ENCODE peak calls at places on chromosome 5, in seven cellular contexts. V is mesenchymal stem cell, C is IMR-90, K is mesendoderm, Y is neuronal stem cell, N is H1, H is H9. Q is an unnamed sample.

GRCh38 chr5:130514984-130515690 is 610.9 kb downstream of the CHSY3 start:
- DNase-seq in V (peak), C (peak), K (no peak), Y (no peak), N (no peak), H (no peak), Q (no peak)

GRCh38 chr5:139742173-139742903 is 53.3 kb upstream of the PSD2 start:
- DNase-seq in V (no peak), C (no peak), K (peak), Y (no peak), N (no peak), H (no peak), Q (no peak)

GRCh38 chr5:137933491-137933911 is 44.2 kb downstream of the PKD2L2 start:
- DNase-seq in V (peak), C (peak), K (no peak), Y (no peak), N (no peak), H (no peak), Q (no peak)

GRCh38 chr5:73998496-73998895 is 372.5 kb downstream of the ARHGEF28 start:
- DNase-seq in V (no peak), C (no peak), K (no peak), Y (no peak), N (no peak), H (no peak), Q (no peak)

GRCh38 chr5:8848997-8849585 is 696.8 kb downstream of the SEMA5A start:
- DNase-seq in V (peak), C (peak), K (no peak), Y (no peak), N (no peak), H (no peak), Q (no peak)

GRCh38 chr5:160466889-160467554 is 45.4 kb downstream of the PTTG1 start:
- DNase-seq in V (peak), C (no peak), K (no peak), Y (no peak), N (no peak), H (no peak), Q (no peak)

GRCh38 chr5:96264047-96264446 is 169.0 kb downstream of the PCSK1 start:
- DNase-seq in V (no peak), C (no peak), K (no peak), Y (no peak), N (no peak), H (no peak), Q (no peak)

GRCh38 chr5:77145666-77146065 is 58.6 kb upstream of the ZBED3 start:
- DNase-seq in V (peak), C (peak), K (no peak), Y (no peak), N (no peak), H (no peak), Q (no peak)

GRCh38 chr5:62558941-62559340 is 19.7 kb upstream of the LRRC70 start:
- DNase-seq in V (no peak), C (no peak), K (no peak), Y (no peak), N (no peak), H (no peak), Q (no peak)

GRCh38 chr5:21802869-21803490 is 1050.2 kb downstream of the CDH12 start:
- DNase-seq in V (peak), C (peak), K (peak), Y (peak), N (no peak), H (no peak), Q (no peak)

GRCh38 chr5:113166710-113167366 is 190.2 kb downstream of the DCP2 start:
- DNase-seq in V (peak), C (peak), K (no peak), Y (no peak), N (no peak), H (no peak), Q (peak)

GRCh38 chr5:170752257-170753215 is 31.0 kb upstream of the GABRP start:
- DNase-seq in V (no peak), C (no peak), K (no peak), Y (no peak), N (no peak), H (peak), Q (no peak)

GRCh38 chr5:67350600-67351315 is 154.2 kb upstream of the CD180 start:
- DNase-seq in V (peak), C (no peak), K (no peak), Y (no peak), N (no peak), H (no peak), Q (no peak)

GRCh38 chr5:160064441-160064840 is 54.8 kb downstream of the PWWP2A start:
- DNase-seq in V (no peak), C (no peak), K (no peak), Y (no peak), N (no peak), H (no peak), Q (no peak)

GRCh38 chr5:124962735-124963134 is 216.3 kb upstream of the ZNF608 start:
- DNase-seq in V (no peak), C (no peak), K (no peak), Y (no peak), N (no peak), H (peak), Q (no peak)

GRCh38 chr5:172640139-172640538 is 924 bp upstream of the NEURL1B start:
- DNase-seq in V (no peak), C (no peak), K (no peak), Y (no peak), N (no peak), H (no peak), Q (no peak)

GRCh38 chr5:28505121-28505520 is 1466.7 kb upstream of the CDH9 start:
- DNase-seq in V (no peak), C (no peak), K (peak), Y (no peak), N (no peak), H (no peak), Q (no peak)

GRCh38 chr5:78641060-78641474 is 7.5 kb downstream of the LHFPL2 start:
- DNase-seq in V (no peak), C (no peak), K (no peak), Y (no peak), N (no peak), H (no peak), Q (no peak)

GRCh38 chr5:124889522-124889828 is 143.0 kb upstream of the ZNF608 start:
- DNase-seq in V (no peak), C (no peak), K (no peak), Y (no peak), N (no peak), H (no peak), Q (no peak)

GRCh38 chr5:85049020-85049419 is 664.3 kb upstream of the EDIL3 start:
- DNase-seq in V (peak), C (peak), K (peak), Y (peak), N (no peak), H (peak), Q (peak)

GRCh38 chr5:96434201-96434645 is 1.2 kb upstream of the PCSK1 start:
- DNase-seq in V (peak), C (peak), K (peak), Y (peak), N (no peak), H (peak), Q (peak)

GRCh38 chr5:43010956-43011355 is 29.2 kb downstream of the ANXA2R start:
- DNase-seq in V (no peak), C (no peak), K (no peak), Y (no peak), N (no peak), H (no peak), Q (no peak)

GRCh38 chr5:83401122-83401620 is 70.4 kb upstream of the VCAN start:
- DNase-seq in V (peak), C (peak), K (no peak), Y (no peak), N (no peak), H (no peak), Q (no peak)

GRCh38 chr5:77024490-77024889 is 5.7 kb upstream of the AGGF1 start:
- DNase-seq in V (no peak), C (no peak), K (no peak), Y (no peak), N (no peak), H (no peak), Q (no peak)

GRCh38 chr5:113364466-113364865 is 70.3 kb downstream of the TSSK1B start:
- DNase-seq in V (no peak), C (no peak), K (peak), Y (no peak), N (no peak), H (no peak), Q (no peak)

GRCh38 chr5:158165647-158166046 is 306.7 kb upstream of the CLINT1 start:
- DNase-seq in V (no peak), C (no peak), K (no peak), Y (no peak), N (no peak), H (no peak), Q (no peak)

GRCh38 chr5:154849261-154849660 is 1.1 kb downstream of the FAXDC2 start:
- DNase-seq in V (no peak), C (no peak), K (no peak), Y (no peak), N (no peak), H (no peak), Q (no peak)

GRCh38 chr5:172637122-172637580 is 3.9 kb upstream of the NEURL1B start:
- DNase-seq in V (no peak), C (no peak), K (no peak), Y (no peak), N (no peak), H (no peak), Q (no peak)

GRCh38 chr5:73119492-73120157 is 750 bp upstream of the TMEM171 start:
- DNase-seq in V (peak), C (no peak), K (peak), Y (no peak), N (no peak), H (peak), Q (no peak)

GRCh38 chr5:59458321-59458720 is 435.2 kb downstream of the PDE4D start:
- DNase-seq in V (no peak), C (no peak), K (no peak), Y (no peak), N (no peak), H (no peak), Q (no peak)

GRCh38 chr5:2867373-2867933 is 116.0 kb upstream of the IRX2 start:
- DNase-seq in V (no peak), C (no peak), K (no peak), Y (no peak), N (no peak), H (no peak), Q (no peak)

GRCh38 chr5:38237681-38238080 is 20.7 kb upstream of the EGFLAM start:
- DNase-seq in V (peak), C (no peak), K (no peak), Y (no peak), N (no peak), H (no peak), Q (no peak)

GRCh38 chr5:10655686-10656075 is 91.8 kb downstream of the ANKRD33B start:
- DNase-seq in V (no peak), C (no peak), K (no peak), Y (no peak), N (no peak), H (peak), Q (no peak)
- H4K8ac ChIP-seq in V (no peak), C (no peak), K (no peak), Y (no peak), N (no peak), H (no peak), Q (no peak)

DNA sequence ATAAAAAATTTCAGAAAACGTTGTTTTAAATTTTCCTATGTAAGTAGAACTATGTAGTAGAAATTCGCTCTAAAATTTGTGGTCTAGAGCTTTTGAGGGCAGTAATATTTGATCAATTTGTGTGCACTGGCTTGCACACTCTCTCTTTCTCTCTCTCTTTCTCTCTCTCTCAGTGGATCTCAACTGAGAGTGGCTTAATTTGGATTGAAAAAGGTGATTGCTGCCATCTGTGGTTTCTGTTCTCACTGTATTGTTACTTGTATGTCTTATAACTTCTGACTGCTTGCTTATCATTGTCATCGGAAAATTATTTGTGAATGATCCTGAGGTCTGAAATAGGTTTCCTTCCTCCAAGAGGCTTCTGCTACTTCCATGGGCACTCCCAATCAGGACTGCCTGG is 368.2 kb downstream of the KCTD16 start:
- DNase-seq in V (no peak), C (no peak), K (no peak), Y (no peak), N (no peak), H (no peak), Q (no peak)
- H4K8ac ChIP-seq in V (no peak), C (no peak), K (no peak), Y (no peak), N (no peak), H (no peak), Q (no peak)

GRCh38 chr5:204966-205670 is 12.8 kb downstream of the CCDC127 start:
- DNase-seq in V (no peak), C (no peak), K (no peak), Y (no peak), N (no peak), H (no peak), Q (no peak)

GRCh38 chr5:200985-201384 is 9.7 kb downstream of the LRRC14B start:
- DNase-seq in V (no peak), C (no peak), K (no peak), Y (no peak), N (no peak), H (no peak), Q (no peak)

GRCh38 chr5:204462-204861 is 13.2 kb downstream of the LRRC14B start:
- DNase-seq in V (no peak), C (no peak), K (no peak), Y (no peak), N (no peak), H (no peak), Q (no peak)

GRCh38 chr5:201672-202071 is 10.4 kb downstream of the LRRC14B start:
- DNase-seq in V (no peak), C (no peak), K (no peak), Y (no peak), N (no peak), H (no peak), Q (no peak)

GRCh38 chr5:203246-203645 is 12.0 kb downstream of the LRRC14B start:
- DNase-seq in V (no peak), C (no peak), K (no peak), Y (no peak), N (no peak), H (no peak), Q (no peak)
- H4K8ac ChIP-seq in V (no peak), C (no peak), K (no peak), Y (no peak), N (no peak), H (no peak), Q (no peak)

GRCh38 chr5:178428341-178429155 is 161.6 kb downstream of the COL23A1 start:
- DNase-seq in V (no peak), C (no peak), K (no peak), Y (no peak), N (no peak), H (peak), Q (no peak)
- H4K8ac ChIP-seq in V (no peak), C (no peak), K (no peak), Y (peak), N (peak), H (no peak), Q (no peak)

DNA sequence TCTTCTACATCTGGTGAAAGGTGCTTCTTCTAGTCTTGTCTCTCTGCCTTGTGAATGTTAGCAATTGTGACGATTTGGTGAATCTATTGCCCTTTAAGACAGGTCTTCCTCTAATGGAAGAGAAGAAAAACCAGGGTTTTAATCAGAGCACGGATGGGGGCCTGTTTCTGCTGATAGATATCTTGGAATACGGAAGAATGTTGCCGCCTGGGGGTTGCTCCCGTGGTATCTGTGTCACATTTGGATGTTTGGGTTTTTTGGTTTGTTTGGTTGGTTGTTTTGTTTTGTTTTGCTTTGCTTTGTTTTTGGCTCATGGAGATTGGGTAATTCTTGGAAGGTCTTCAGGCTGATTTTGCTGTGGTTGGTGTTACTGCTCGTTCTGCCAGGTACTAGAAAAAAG is 9.7 kb upstream of the SLC1A3 start:
- DNase-seq in V (no peak), C (no peak), K (no peak), Y (no peak), N (no peak), H (no peak), Q (peak)
- H4K8ac ChIP-seq in V (no peak), C (no peak), K (no peak), Y (no peak), N (no peak), H (no peak), Q (no peak)

GRCh38 chr5:64771736-64772135 is 3.0 kb downstream of the CWC27 start:
- DNase-seq in V (no peak), C (no peak), K (no peak), Y (no peak), N (no peak), H (no peak), Q (no peak)
- H4K8ac ChIP-seq in V (no peak), C (no peak), K (no peak), Y (no peak), N (no peak), H (no peak), Q (no peak)

GRCh38 chr5:64773533-64773932 is 4.8 kb downstream of the CWC27 start:
- DNase-seq in V (no peak), C (no peak), K (no peak), Y (no peak), N (no peak), H (no peak), Q (no peak)

GRCh38 chr5:64769856-64770255 is 1.1 kb downstream of the CWC27 start:
- DNase-seq in V (no peak), C (no peak), K (no peak), Y (no peak), N (no peak), H (no peak), Q (no peak)

DNA sequence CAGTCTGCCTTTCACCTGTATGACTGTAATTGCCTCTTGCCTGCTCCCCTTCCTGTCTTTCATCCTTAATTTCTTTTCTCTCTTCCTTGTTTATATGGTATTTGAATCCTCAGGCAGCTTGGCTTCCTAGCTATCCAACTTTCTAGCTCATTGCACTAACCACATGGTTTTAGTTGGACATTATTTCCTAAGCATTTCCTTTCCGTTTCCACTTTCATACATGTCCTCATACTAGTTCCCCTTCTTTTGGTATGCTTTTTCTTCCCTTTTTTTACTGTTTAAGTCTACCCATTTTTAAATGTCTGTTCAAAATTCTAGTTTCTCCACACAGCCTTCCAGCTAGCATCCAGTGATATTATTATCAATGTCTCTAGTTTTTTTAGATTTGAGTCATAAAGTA is 6.6 kb downstream of the CWC27 start:
- DNase-seq in V (no peak), C (no peak), K (no peak), Y (no peak), N (no peak), H (no peak), Q (no peak)
- H4K8ac ChIP-seq in V (no peak), C (no peak), K (no peak), Y (no peak), N (no peak), H (no peak), Q (no peak)

GRCh38 chr5:39518516-39518915 is 93.7 kb upstream of the DAB2 start:
- DNase-seq in V (no peak), C (peak), K (no peak), Y (no peak), N (no peak), H (no peak), Q (no peak)
- H4K8ac ChIP-seq in V (no peak), C (peak), K (no peak), Y (no peak), N (no peak), H (no peak), Q (no peak)

Q was measured in trophoblast cell.